ENCODE peak calls at places on chromosomes 2 and 18, in five cellular contexts. M, I, Z, W and V are unnamed samples.

GRCh38 chr2:145987797-145988196 is 1467.9 kb upstream of the ZEB2 start:
- DNase-seq in M (no peak), I (no peak), Z (no peak), W (no peak), V (no peak)

GRCh38 chr2:128219891-128220290 is 98.8 kb downstream of the HS6ST1 start:
- DNase-seq in M (no peak), I (no peak), Z (no peak), W (no peak), V (no peak)

GRCh38 chr2:85718885-85719487 is 24.8 kb downstream of the GNLY start:
- DNase-seq in M (no peak), I (no peak), Z (no peak), W (no peak), V (no peak)

GRCh38 chr18:23317975-23318675 is 135.0 kb upstream of the RIOK3 start:
- DNase-seq in M (no peak), I (no peak), Z (peak; percentile 51), W (no peak), V (peak; percentile 55)

GRCh38 chr2:138698428-138698827 is 81.8 kb downstream of the NXPH2 start:
- DNase-seq in M (no peak), I (no peak), Z (no peak), W (no peak), V (no peak)

GRCh38 chr2:100924520-100925451 is 77.3 kb upstream of the RPL31 start:
- DNase-seq in M (peak; percentile 14), I (no peak), Z (no peak), W (no peak), V (no peak)

GRCh38 chr2:223613017-223613950 is 11.1 kb upstream of the SCG2 start:
- DNase-seq in M (no peak), I (no peak), Z (peak; percentile 97), W (no peak), V (peak; percentile 79)

GRCh38 chr18:44320619-44321460 is 359.8 kb upstream of the SETBP1 start:
- DNase-seq in M (no peak), I (no peak), Z (no peak), W (no peak), V (no peak)

GRCh38 chr2:174125151-174125550 is 123.2 kb downstream of the OLA1 start:
- DNase-seq in M (no peak), I (peak; percentile 32), Z (no peak), W (no peak), V (no peak)

GRCh38 chr2:220224711-220225519 is 597.5 kb downstream of the SLC4A3 start:
- DNase-seq in M (no peak), I (no peak), Z (peak; percentile 99), W (no peak), V (peak; percentile 55)

GRCh38 chr2:147927053-147927588 is 82.3 kb downstream of the ACVR2A start:
- DNase-seq in M (no peak), I (no peak), Z (no peak), W (no peak), V (no peak)

GRCh38 chr2:203399031-203399430 is 70.8 kb downstream of the ABI2 start:
- DNase-seq in M (no peak), I (no peak), Z (no peak), W (no peak), V (no peak)

GRCh38 chr2:40716879-40717278 is 265.0 kb upstream of the SLC8A1 start:
- DNase-seq in M (no peak), I (no peak), Z (peak; percentile 66), W (no peak), V (peak; percentile 55)

GRCh38 chr2:138922973-138923563 is 142.9 kb upstream of the NXPH2 start:
- DNase-seq in M (no peak), I (no peak), Z (peak; percentile 36), W (no peak), V (peak; percentile 48)

GRCh38 chr2:3670376-3670775 is 12.4 kb downstream of the ALLC start:
- DNase-seq in M (no peak), I (no peak), Z (no peak), W (no peak), V (no peak)

GRCh38 chr2:10873790-10874437 is 37.8 kb upstream of the KCNF1 start:
- DNase-seq in M (no peak), I (no peak), Z (peak; percentile 34), W (no peak), V (no peak)

GRCh38 chr2:208360259-208361076 is 46.1 kb upstream of the PTH2R start:
- DNase-seq in M (no peak), I (no peak), Z (no peak), W (no peak), V (no peak)

GRCh38 chr18:11951390-11951851 is 29.9 kb upstream of the IMPA2 start:
- DNase-seq in M (no peak), I (no peak), Z (no peak), W (no peak), V (no peak)

GRCh38 chr2:181818036-181818680 is 73.4 kb upstream of the ITPRID2 start:
- DNase-seq in M (no peak), I (no peak), Z (no peak), W (no peak), V (no peak)

GRCh38 chr2:119856469-119856901 is 96.8 kb downstream of the PTPN4 start:
- DNase-seq in M (no peak), I (no peak), Z (peak; percentile 78), W (no peak), V (no peak)

GRCh38 chr2:208366215-208367132 is 40.1 kb upstream of the PTH2R start:
- DNase-seq in M (no peak), I (no peak), Z (no peak), W (no peak), V (no peak)

GRCh38 chr2:84880645-84881521 is at the start of gene TRABD2A:
- DNase-seq in M (peak; percentile 77), I (peak; percentile 43), Z (no peak), W (peak; percentile 75), V (peak; percentile 59)

GRCh38 chr2:155372969-155373368 is 674.5 kb downstream of the KCNJ3 start:
- DNase-seq in M (no peak), I (peak; percentile 12), Z (no peak), W (no peak), V (no peak)

GRCh38 chr2:168740360-168740759 is 62.1 kb upstream of the NOSTRIN start:
- DNase-seq in M (no peak), I (no peak), Z (no peak), W (no peak), V (no peak)

GRCh38 chr18:22683196-22683676 is 249.9 kb upstream of the RBBP8 start:
- DNase-seq in M (no peak), I (no peak), Z (no peak), W (no peak), V (peak; percentile 38)

GRCh38 chr2:28423856-28424605 is 31.4 kb downstream of the FOSL2 start:
- DNase-seq in M (peak; percentile 33), I (no peak), Z (no peak), W (peak; percentile 62), V (no peak)

GRCh38 chr2:28419705-28420270 is 27.1 kb downstream of the FOSL2 start:
- DNase-seq in M (no peak), I (no peak), Z (no peak), W (no peak), V (no peak)

GRCh38 chr2:28420717-28421116 is 28.1 kb downstream of the FOSL2 start:
- DNase-seq in M (no peak), I (no peak), Z (no peak), W (no peak), V (no peak)

GRCh38 chr2:28424799-28425492 is 32.3 kb downstream of the FOSL2 start:
- DNase-seq in M (no peak), I (no peak), Z (no peak), W (no peak), V (no peak)

DNA sequence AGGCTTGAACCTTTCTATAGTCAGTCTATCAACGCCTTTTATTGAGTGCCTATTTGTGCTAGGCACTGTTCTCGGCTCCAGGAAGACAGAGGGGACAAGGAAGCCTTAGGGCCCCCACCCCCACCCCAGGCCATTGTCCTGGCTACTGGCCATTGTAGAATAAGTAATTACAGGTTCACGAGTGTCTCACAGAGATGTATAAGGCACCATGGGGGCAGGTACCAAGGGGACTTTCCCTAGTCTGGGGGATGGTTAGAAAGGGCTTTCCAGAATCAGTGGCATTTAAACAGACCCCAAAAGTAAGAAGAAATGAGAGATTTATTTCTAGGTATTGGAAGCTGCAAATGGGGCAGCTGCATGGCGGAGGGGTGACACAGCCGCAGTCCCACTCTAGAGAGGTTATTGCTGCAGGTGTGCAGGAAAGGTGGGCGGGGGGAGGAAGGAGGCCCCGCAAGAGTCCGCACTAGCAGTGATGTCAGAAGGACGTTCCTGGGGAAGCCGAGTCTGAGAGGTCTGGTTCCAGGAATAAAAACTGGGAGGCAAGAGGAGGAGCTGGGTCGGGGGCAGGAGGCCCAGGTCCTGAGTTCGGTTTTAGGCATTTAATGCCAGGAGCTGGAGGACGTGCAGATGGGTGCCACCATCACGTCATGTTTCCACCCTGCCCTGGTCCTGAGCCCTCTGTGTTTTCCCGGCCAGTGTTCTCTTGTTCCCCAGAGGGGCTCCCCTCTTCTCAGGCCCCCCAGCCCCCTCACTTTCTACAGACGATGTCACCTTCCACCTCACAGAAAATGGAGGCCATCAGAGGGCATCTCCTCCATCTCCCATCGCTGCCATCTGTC is 30.5 kb downstream of the FOSL2 start:
- DNase-seq in M (no peak), I (no peak), Z (no peak), W (no peak), V (no peak)
- H3K4me1 ChIP-seq in M (peaks cover 30% of the 10 kb centered on the region), I (no peaks in the 10 kb centered on the region), Z (no peaks in the 10 kb centered on the region), W (peaks cover 30% of the 10 kb centered on the region), V (peaks cover 6% of the 10 kb centered on the region)

GRCh38 chr2:27380626-27381556 is at the start of gene ZNF513:
- DNase-seq in M (peak; percentile 84), I (peak; percentile 93), Z (peak; percentile 67), W (peak; percentile 84), V (peak; percentile 92)
- H3K36me3 ChIP-seq in M (peaks cover 68% of the 10 kb centered on the region), I (peaks cover 83% of the 10 kb centered on the region), Z (peaks cover 16% of the 10 kb centered on the region), W (peaks cover 34% of the 10 kb centered on the region), V (peaks cover 90% of the 10 kb centered on the region)

GRCh38 chr2:163711244-163711643 is 24.6 kb downstream of the FIGN start:
- DNase-seq in M (no peak), I (no peak), Z (no peak), W (no peak), V (no peak)
- H3K27me3 ChIP-seq in M (no peaks in the 10 kb centered on the region), I (no peaks in the 10 kb centered on the region), Z (no peaks in the 10 kb centered on the region), W (no peaks in the 10 kb centered on the region), V (no peaks in the 10 kb centered on the region)

GRCh38 chr2:23244656-23245055 is 140.3 kb upstream of the KLHL29 start:
- DNase-seq in M (no peak), I (no peak), Z (no peak), W (no peak), V (no peak)
- H3K4me1 ChIP-seq in M (no peaks in the 10 kb centered on the region), I (peaks cover 2% of the 10 kb centered on the region), Z (no peaks in the 10 kb centered on the region), W (no peaks in the 10 kb centered on the region), V (no peaks in the 10 kb centered on the region)

GRCh38 chr18:21660078-21660477 is 44.5 kb downstream of the ABHD3 start:
- DNase-seq in M (no peak), I (no peak), Z (no peak), W (no peak), V (no peak)

GRCh38 chr18:21662591-21662990 is 42.0 kb downstream of the ABHD3 start:
- DNase-seq in M (no peak), I (no peak), Z (no peak), W (no peak), V (no peak)

GRCh38 chr18:21664069-21664468 is 40.5 kb downstream of the ABHD3 start:
- DNase-seq in M (no peak), I (no peak), Z (no peak), W (no peak), V (no peak)

GRCh38 chr18:21663615-21664014 is 41.0 kb downstream of the ABHD3 start:
- DNase-seq in M (no peak), I (no peak), Z (no peak), W (no peak), V (no peak)
- H3K36me3 ChIP-seq in M (peaks cover 19% of the 10 kb centered on the region), I (peaks cover 24% of the 10 kb centered on the region), Z (no peaks in the 10 kb centered on the region), W (peaks cover 8% of the 10 kb centered on the region), V (peaks cover 11% of the 10 kb centered on the region)